ENCODE peak calls at places on chromosomes 13 and 19, in five cellular contexts. O is left ventricle myocardium inferior, G is testis, A is GM06990, W is heart left ventricle. H is an unnamed sample.
A peak's percentile ranks its signal among the peaks of the same experiment; 100 is the strongest.

GRCh38 chr19:54517483-54517882 is 14.9 kb downstream of the LAIR2 start:
- DNase-seq in O (peak; percentile 30), W (peak; percentile 43), A (no peak), G (peak; percentile 58), H (peak; percentile 46)

GRCh38 chr13:76882431-76882830 is 3.8 kb downstream of the KCTD12 start:
- DNase-seq in W (no peak), G (no peak), O (no peak), A (peak; percentile 9), H (no peak)

GRCh38 chr13:44819245-44819644 is 170.0 kb downstream of the NUFIP1 start:
- DNase-seq in W (no peak), A (no peak), O (no peak), G (no peak), H (peak; percentile 73)

GRCh38 chr13:69720278-69720983 is 387.2 kb upstream of the ATXN8OS start:
- DNase-seq in G (no peak), O (no peak), W (no peak), A (no peak), H (no peak)

GRCh38 chr13:20525144-20525600 is 485 bp downstream of the CRYL1 start:
- DNase-seq in A (peak; percentile 47), G (peak; percentile 26), O (peak; percentile 46), W (peak; percentile 15), H (peak; percentile 29)

GRCh38 chr13:99071666-99072065 is 93.8 kb upstream of the DOCK9 start:
- DNase-seq in G (no peak), W (no peak), A (no peak), O (no peak), H (no peak)

GRCh38 chr19:51698296-51698695 is 5.2 kb downstream of the SPACA6 start:
- DNase-seq in O (no peak), G (no peak), W (no peak), A (no peak), H (no peak)

GRCh38 chr13:50244913-50245574 is 229.8 kb downstream of the KCNRG start:
- DNase-seq in W (no peak), A (peak; percentile 60), O (no peak), G (no peak), H (no peak)

GRCh38 chr13:35475960-35476943 is at the start of gene MAB21L1:
- DNase-seq in W (peak; percentile 12), A (no peak), O (no peak), G (no peak), H (peak; percentile 37)

GRCh38 chr19:19101540-19101939 is 36.7 kb downstream of the TMEM161A start:
- DNase-seq in G (no peak), W (no peak), O (no peak), A (no peak), H (no peak)

GRCh38 chr13:73850104-73850898 is 283.9 kb downstream of the KLF12 start:
- DNase-seq in W (no peak), A (no peak), G (no peak), O (no peak), H (no peak)

GRCh38 chr13:73844986-73845385 is 289.2 kb downstream of the KLF12 start:
- DNase-seq in G (no peak), A (no peak), W (no peak), O (no peak), H (no peak)

GRCh38 chr13:73851104-73851503 is 283.1 kb downstream of the KLF12 start:
- DNase-seq in W (no peak), G (no peak), A (peak; percentile 3), O (no peak), H (no peak)

GRCh38 chr13:73849292-73849691 is 284.9 kb downstream of the KLF12 start:
- DNase-seq in G (no peak), O (no peak), W (no peak), A (no peak), H (peak; percentile 60)
- TF ChIP-seq CTCF in G (no peak), O (peak; percentile 58), W (peak; percentile 23), A (peak; percentile 48), H (peak; percentile 53)

DNA sequence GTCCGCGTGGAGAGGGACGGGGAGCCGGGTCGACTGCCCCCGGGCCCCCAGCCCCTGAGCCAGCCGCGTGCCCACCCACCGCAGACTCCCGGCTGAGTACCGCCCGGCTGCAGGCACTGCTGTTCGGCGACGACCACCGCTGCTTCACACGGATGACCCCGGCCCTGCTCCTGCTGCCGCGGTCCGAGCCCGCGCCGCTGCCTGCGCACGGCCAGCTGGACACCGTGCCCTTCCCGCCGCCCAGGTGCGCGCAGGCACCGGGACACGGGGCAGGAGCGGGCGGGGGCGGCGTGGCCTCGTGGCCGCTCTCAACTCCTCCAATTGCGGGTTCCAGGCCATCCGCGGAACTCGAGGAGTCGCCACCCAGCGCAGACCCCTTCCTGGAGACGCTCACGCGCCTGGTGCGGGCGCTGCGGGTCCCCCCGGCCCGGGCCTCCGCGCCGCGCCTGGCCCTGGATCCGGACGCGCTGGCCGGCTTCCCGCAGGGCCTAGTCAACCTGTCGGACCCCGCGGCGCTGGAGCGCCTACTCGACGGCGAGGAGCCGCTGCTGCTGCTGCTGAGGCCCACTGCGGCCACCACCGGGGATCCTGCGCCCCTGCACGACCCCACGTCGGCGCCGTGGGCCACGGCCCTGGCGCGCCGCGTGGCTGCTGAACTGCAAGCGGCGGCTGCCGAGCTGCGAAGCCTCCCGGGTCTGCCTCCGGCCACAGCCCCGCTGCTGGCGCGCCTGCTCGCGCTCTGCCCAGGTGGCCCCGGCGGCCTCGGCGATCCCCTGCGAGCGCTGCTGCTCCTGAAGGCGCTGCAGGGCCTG is 1.8 kb downstream of the AMH start:
- DNase-seq in A (no peak), W (no peak), O (no peak), G (no peak), H (no peak)
- H3K4me3 ChIP-seq in A (no peak overlapping the region), W (no peak overlapping the region), O (peak overlapping the region; percentile 35), G (peak overlapping the region; percentile 18), H (no peak overlapping the region)

DNA sequence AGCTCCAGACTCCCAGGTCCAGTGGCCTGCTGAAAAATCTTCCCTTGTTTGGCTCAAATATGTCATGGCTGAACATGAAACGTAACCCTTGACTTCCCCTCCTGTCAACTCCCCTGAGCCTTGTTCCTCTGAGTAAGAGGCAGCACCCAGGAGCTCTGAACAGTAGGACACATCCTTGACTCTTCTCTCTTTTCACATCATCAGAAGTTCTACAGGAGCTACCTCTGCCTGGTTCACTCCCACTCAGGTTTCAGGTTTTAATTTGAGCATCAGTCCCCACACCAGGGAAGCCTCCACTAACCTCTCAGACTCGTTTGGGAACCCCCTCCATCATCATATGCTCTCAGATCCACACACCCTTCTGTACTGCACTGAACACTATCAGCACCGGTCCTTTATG is 30.3 kb downstream of the ZNF823 start:
- DNase-seq in O (no peak), W (no peak), A (no peak), G (no peak), H (no peak)
- H3K27me3 ChIP-seq in O (no peaks in the 10 kb centered on the region), W (no peaks in the 10 kb centered on the region), A (no peaks in the 10 kb centered on the region), G (no peaks in the 10 kb centered on the region), H (no peaks in the 10 kb centered on the region)

GRCh38 chr13:40644838-40645620 is 21.4 kb downstream of the FOXO1 start:
- DNase-seq in A (no peak), O (no peak), G (no peak), W (no peak), H (no peak)

GRCh38 chr13:40648040-40648439 is 18.4 kb downstream of the FOXO1 start:
- DNase-seq in G (no peak), W (no peak), O (no peak), A (no peak), H (no peak)

GRCh38 chr13:40651866-40652587 is 14.4 kb downstream of the FOXO1 start:
- DNase-seq in W (no peak), O (no peak), G (no peak), A (no peak), H (no peak)

GRCh38 chr13:40652588-40652940 is 13.9 kb downstream of the FOXO1 start:
- DNase-seq in O (no peak), W (no peak), A (no peak), G (no peak), H (no peak)

DNA sequence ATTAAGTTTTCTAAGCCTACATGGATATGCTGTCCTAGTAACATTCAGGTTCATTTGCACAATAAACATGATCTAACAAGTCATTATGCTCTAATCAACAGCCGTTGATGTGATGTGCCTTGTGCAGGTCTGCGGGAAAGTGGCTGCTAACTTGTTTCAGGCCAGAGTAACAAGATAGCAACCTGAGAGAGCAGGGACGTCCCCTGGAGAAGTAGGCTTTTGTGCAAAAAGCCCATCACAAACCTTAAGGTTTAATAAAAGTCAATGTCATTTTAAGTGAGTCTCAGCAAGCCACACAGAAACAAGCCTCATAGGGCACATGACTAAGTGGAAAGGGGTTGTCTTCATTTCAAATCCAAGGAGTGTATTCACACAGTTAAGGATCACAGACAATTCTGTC is 17.6 kb downstream of the FOXO1 start:
- DNase-seq in G (no peak), O (no peak), A (no peak), W (no peak), H (peak; percentile 36)
- TF ChIP-seq CTCF in G (no peak), O (no peak), A (no peak), W (no peak), H (no peak)

GRCh38 chr19:55578031-55578760 is 2.5 kb downstream of the ZNF579 start:
- DNase-seq in G (no peak), W (no peak), O (no peak), A (no peak), H (no peak)

GRCh38 chr19:55579766-55580621 is 654 bp downstream of the ZNF579 start:
- DNase-seq in O (no peak), W (no peak), A (no peak), G (no peak), H (peak; percentile 62)

GRCh38 chr19:55580628-55581144 is at the start of gene ZNF579:
- DNase-seq in A (peak; percentile 83), W (peak; percentile 89), O (peak; percentile 89), G (peak; percentile 86), H (peak; percentile 87)

GRCh38 chr19:55581145-55581827 is 638 bp upstream of the ZNF579 start:
- DNase-seq in O (no peak), W (no peak), A (no peak), G (peak; percentile 39), H (no peak)

DNA sequence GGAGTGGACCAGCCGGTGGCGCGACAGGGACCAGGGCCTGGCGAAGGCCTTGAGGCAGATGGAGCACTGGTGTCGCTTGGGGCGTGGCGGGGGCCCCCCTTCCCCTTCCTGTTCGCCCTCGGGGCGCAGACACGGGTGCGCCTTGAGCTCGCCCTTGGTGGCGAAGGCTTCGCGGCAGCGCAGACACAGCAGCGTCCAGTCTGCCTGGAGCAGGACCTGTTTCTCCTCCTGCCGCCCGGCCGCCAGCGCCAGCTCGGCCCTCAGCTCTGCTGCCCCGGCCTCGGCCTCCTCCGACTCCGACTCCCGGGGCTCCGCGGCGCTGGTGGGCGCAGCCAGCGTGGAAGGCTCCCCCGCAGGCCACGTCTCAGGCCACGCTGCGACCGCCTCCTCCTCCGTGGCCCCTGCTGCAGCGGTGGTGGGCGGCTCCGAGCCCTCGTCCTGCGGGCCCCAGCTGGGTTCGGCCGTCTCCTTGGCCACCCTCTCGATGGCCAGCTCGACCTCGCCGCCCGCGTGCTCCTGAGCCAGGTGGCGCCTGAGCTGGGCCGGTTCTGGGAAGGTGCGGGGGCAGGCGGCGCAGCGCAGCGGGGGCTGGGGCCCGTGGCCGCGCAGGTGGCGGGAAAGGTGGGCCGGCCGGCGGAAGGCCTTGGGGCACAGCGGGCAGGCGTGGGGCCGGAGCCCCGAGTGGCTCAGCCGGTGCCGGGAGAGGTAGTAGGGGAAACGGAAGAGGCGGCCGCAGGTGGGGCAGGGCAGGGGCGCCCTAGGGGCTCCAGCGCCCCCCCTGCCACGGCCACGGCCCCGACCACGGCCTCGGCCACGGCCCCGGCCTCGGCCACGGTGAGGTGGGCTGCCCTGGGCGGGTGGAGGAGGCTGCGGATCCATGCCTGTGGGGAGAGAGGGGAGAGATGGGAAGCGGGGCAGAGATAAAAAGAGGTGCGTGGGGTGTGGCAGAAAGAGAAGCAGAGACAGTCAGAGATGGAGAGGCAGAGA is 1.6 kb downstream of the ZNF579 start:
- DNase-seq in G (no peak), W (no peak), A (no peak), O (no peak), H (no peak)
- H3K4me3 ChIP-seq in G (no peak overlapping the region), W (peak overlapping the region; percentile 92), A (no peak overlapping the region), O (peak overlapping the region; percentile 95), H (peak overlapping the region; percentile 72)

H was measured in cardiac muscle cell.